ENCODE peak calls at places on chromosomes 6 and 20, in ten cellular contexts. One of them, this sample, is unnamed.
A peak's percentile ranks its signal among the peaks of the same experiment; 100 is the strongest.

GRCh38 chr20:57801046-57801445 is 91.2 kb upstream of the PMEPA1 start:
- DNase-seq in GM23248: no peak
- DNase-seq in colonic mucosa: no peak
- DNase-seq in mammary epithelial cell: no peak
- DNase-seq in cardiac muscle cell: no peak
- DNase-seq in heart right ventricle: no peak
- DNase-seq in right cardiac atrium: no peak
- DNase-seq in DND-41: peak; percentile 45
- DNase-seq in testis: no peak
- DNase-seq in breast epithelium: no peak
- DNase-seq in this sample: no peak

GRCh38 chr6:10409766-10410209 is 5.1 kb downstream of the TFAP2A start:
- DNase-seq in GM23248: no peak
- DNase-seq in colonic mucosa: no peak
- DNase-seq in mammary epithelial cell: peak; percentile 33
- DNase-seq in cardiac muscle cell: no peak
- DNase-seq in heart right ventricle: no peak
- DNase-seq in right cardiac atrium: no peak
- DNase-seq in DND-41: no peak
- DNase-seq in testis: no peak
- DNase-seq in breast epithelium: no peak
- DNase-seq in this sample: no peak

GRCh38 chr6:124968401-124968800 is 6.2 kb downstream of the RNF217 start:
- DNase-seq in GM23248: no peak
- DNase-seq in colonic mucosa: no peak
- DNase-seq in mammary epithelial cell: no peak
- DNase-seq in cardiac muscle cell: peak; percentile 19
- DNase-seq in heart right ventricle: no peak
- DNase-seq in right cardiac atrium: no peak
- DNase-seq in DND-41: no peak
- DNase-seq in testis: no peak
- DNase-seq in breast epithelium: no peak
- DNase-seq in this sample: no peak

GRCh38 chr6:168158280-168158979 is 79.4 kb upstream of the FRMD1 start:
- DNase-seq in GM23248: peak; percentile 68
- DNase-seq in colonic mucosa: peak; percentile 46
- DNase-seq in mammary epithelial cell: no peak
- DNase-seq in cardiac muscle cell: no peak
- DNase-seq in heart right ventricle: no peak
- DNase-seq in right cardiac atrium: no peak
- DNase-seq in DND-41: no peak
- DNase-seq in testis: no peak
- DNase-seq in breast epithelium: peak; percentile 50
- DNase-seq in this sample: no peak

GRCh38 chr20:62066983-62067433 is 1.3 kb upstream of the TAF4 start:
- DNase-seq in GM23248: peak; percentile 45
- DNase-seq in colonic mucosa: peak; percentile 79
- DNase-seq in mammary epithelial cell: no peak
- DNase-seq in cardiac muscle cell: peak; percentile 27
- DNase-seq in heart right ventricle: peak; percentile 17
- DNase-seq in right cardiac atrium: no peak
- DNase-seq in DND-41: no peak
- DNase-seq in testis: peak; percentile 66
- DNase-seq in breast epithelium: no peak
- DNase-seq in this sample: no peak

GRCh38 chr6:33665957-33666356 is 44.8 kb downstream of the ITPR3 start:
- DNase-seq in GM23248: no peak
- DNase-seq in colonic mucosa: no peak
- DNase-seq in mammary epithelial cell: no peak
- DNase-seq in cardiac muscle cell: no peak
- DNase-seq in heart right ventricle: no peak
- DNase-seq in right cardiac atrium: peak; percentile 18
- DNase-seq in DND-41: no peak
- DNase-seq in testis: no peak
- DNase-seq in breast epithelium: no peak
- DNase-seq in this sample: no peak

GRCh38 chr20:4064118-4064962 is 49.0 kb upstream of the RNF24 start:
- DNase-seq in GM23248: peak; percentile 96
- DNase-seq in colonic mucosa: peak; percentile 92
- DNase-seq in mammary epithelial cell: peak; percentile 79
- DNase-seq in cardiac muscle cell: peak; percentile 49
- DNase-seq in heart right ventricle: peak; percentile 94
- DNase-seq in right cardiac atrium: peak; percentile 97
- DNase-seq in DND-41: no peak
- DNase-seq in testis: peak; percentile 89
- DNase-seq in breast epithelium: peak; percentile 83
- DNase-seq in this sample: no peak

GRCh38 chr6:23180504-23181293 is 611.3 kb downstream of the HDGFL1 start:
- DNase-seq in GM23248: peak; percentile 57
- DNase-seq in colonic mucosa: peak; percentile 20
- DNase-seq in mammary epithelial cell: no peak
- DNase-seq in cardiac muscle cell: peak; percentile 48
- DNase-seq in heart right ventricle: peak; percentile 82
- DNase-seq in right cardiac atrium: peak; percentile 79
- DNase-seq in DND-41: no peak
- DNase-seq in testis: peak; percentile 78
- DNase-seq in breast epithelium: no peak
- DNase-seq in this sample: no peak

GRCh38 chr20:36802326-36803223 is 29.0 kb upstream of the DSN1 start:
- DNase-seq in GM23248: peak; percentile 58
- DNase-seq in colonic mucosa: no peak
- DNase-seq in mammary epithelial cell: peak; percentile 13
- DNase-seq in cardiac muscle cell: no peak
- DNase-seq in heart right ventricle: no peak
- DNase-seq in right cardiac atrium: no peak
- DNase-seq in DND-41: no peak
- DNase-seq in testis: no peak
- DNase-seq in breast epithelium: no peak
- DNase-seq in this sample: no peak

GRCh38 chr6:18209539-18210197 is 54.4 kb downstream of the KDM1B start:
- DNase-seq in GM23248: no peak
- DNase-seq in colonic mucosa: no peak
- DNase-seq in mammary epithelial cell: no peak
- DNase-seq in cardiac muscle cell: peak; percentile 49
- DNase-seq in heart right ventricle: no peak
- DNase-seq in right cardiac atrium: no peak
- DNase-seq in DND-41: no peak
- DNase-seq in testis: no peak
- DNase-seq in breast epithelium: no peak
- DNase-seq in this sample: no peak

GRCh38 chr6:142940487-142940886 is 4.5 kb downstream of the HIVEP2 start:
- DNase-seq in GM23248: peak; percentile 74
- DNase-seq in colonic mucosa: no peak
- DNase-seq in mammary epithelial cell: no peak
- DNase-seq in cardiac muscle cell: no peak
- DNase-seq in heart right ventricle: no peak
- DNase-seq in right cardiac atrium: no peak
- DNase-seq in DND-41: no peak
- DNase-seq in testis: no peak
- DNase-seq in breast epithelium: no peak
- DNase-seq in this sample: no peak

GRCh38 chr6:81834141-81834621 is 81.7 kb upstream of the TENT5A start:
- DNase-seq in GM23248: peak; percentile 77
- DNase-seq in colonic mucosa: peak; percentile 60
- DNase-seq in mammary epithelial cell: no peak
- DNase-seq in cardiac muscle cell: no peak
- DNase-seq in heart right ventricle: peak; percentile 69
- DNase-seq in right cardiac atrium: peak; percentile 81
- DNase-seq in DND-41: no peak
- DNase-seq in testis: no peak
- DNase-seq in breast epithelium: no peak
- DNase-seq in this sample: no peak

GRCh38 chr6:110596354-110596753 is 119.9 kb upstream of the SLC22A16 start:
- DNase-seq in GM23248: no peak
- DNase-seq in colonic mucosa: no peak
- DNase-seq in mammary epithelial cell: no peak
- DNase-seq in cardiac muscle cell: no peak
- DNase-seq in heart right ventricle: no peak
- DNase-seq in right cardiac atrium: no peak
- DNase-seq in DND-41: no peak
- DNase-seq in testis: no peak
- DNase-seq in breast epithelium: no peak
- DNase-seq in this sample: no peak

GRCh38 chr6:126786262-126786661 is 332.2 kb upstream of the RSPO3 start:
- DNase-seq in GM23248: peak; percentile 53
- DNase-seq in colonic mucosa: no peak
- DNase-seq in mammary epithelial cell: no peak
- DNase-seq in cardiac muscle cell: no peak
- DNase-seq in heart right ventricle: no peak
- DNase-seq in right cardiac atrium: no peak
- DNase-seq in DND-41: no peak
- DNase-seq in testis: no peak
- DNase-seq in breast epithelium: no peak
- DNase-seq in this sample: no peak

GRCh38 chr20:25296094-25297093 is 48.5 kb downstream of the PYGB start:
- DNase-seq in GM23248: peak; percentile 71
- DNase-seq in colonic mucosa: no peak
- DNase-seq in mammary epithelial cell: no peak
- DNase-seq in cardiac muscle cell: peak; percentile 40
- DNase-seq in heart right ventricle: no peak
- DNase-seq in right cardiac atrium: peak; percentile 72
- DNase-seq in DND-41: peak; percentile 60
- DNase-seq in testis: peak; percentile 40
- DNase-seq in breast epithelium: no peak
- DNase-seq in this sample: no peak

GRCh38 chr6:35139924-35140524 is 1.1 kb downstream of the TCP11 start:
- DNase-seq in GM23248: peak; percentile 74
- DNase-seq in colonic mucosa: peak; percentile 47
- DNase-seq in mammary epithelial cell: peak; percentile 36
- DNase-seq in cardiac muscle cell: peak; percentile 73
- DNase-seq in heart right ventricle: peak; percentile 55
- DNase-seq in right cardiac atrium: no peak
- DNase-seq in DND-41: peak; percentile 63
- DNase-seq in testis: peak; percentile 51
- DNase-seq in breast epithelium: no peak
- DNase-seq in this sample: no peak

GRCh38 chr6:115356371-115356770 is 704.3 kb downstream of the FRK start:
- DNase-seq in GM23248: no peak
- DNase-seq in colonic mucosa: no peak
- DNase-seq in mammary epithelial cell: no peak
- DNase-seq in cardiac muscle cell: no peak
- DNase-seq in heart right ventricle: no peak
- DNase-seq in right cardiac atrium: no peak
- DNase-seq in DND-41: no peak
- DNase-seq in testis: no peak
- DNase-seq in breast epithelium: no peak
- DNase-seq in this sample: no peak

GRCh38 chr20:17972121-17972520 is 3.3 kb downstream of the MGME1 start:
- DNase-seq in GM23248: no peak
- DNase-seq in colonic mucosa: no peak
- DNase-seq in mammary epithelial cell: no peak
- DNase-seq in cardiac muscle cell: no peak
- DNase-seq in heart right ventricle: no peak
- DNase-seq in right cardiac atrium: no peak
- DNase-seq in DND-41: no peak
- DNase-seq in testis: no peak
- DNase-seq in breast epithelium: no peak
- DNase-seq in this sample: no peak
- H3K27ac ChIP-seq in GM23248: peak overlapping the region; percentile 98
- H3K27ac ChIP-seq in colonic mucosa: no peak overlapping the region
- H3K27ac ChIP-seq in mammary epithelial cell: peak overlapping the region; percentile 98
- H3K27ac ChIP-seq in cardiac muscle cell: peak overlapping the region; percentile 99
- H3K27ac ChIP-seq in heart right ventricle: no peak overlapping the region
- H3K27ac ChIP-seq in right cardiac atrium: no peak overlapping the region
- H3K27ac ChIP-seq in DND-41: peak overlapping the region; percentile 98
- H3K27ac ChIP-seq in testis: no peak overlapping the region
- H3K27ac ChIP-seq in breast epithelium: no peak overlapping the region
- H3K27ac ChIP-seq in this sample: peak overlapping the region; percentile 95

GRCh38 chr6:122780114-122780513 is 598 bp downstream of the FABP7 start:
- DNase-seq in GM23248: no peak
- DNase-seq in colonic mucosa: no peak
- DNase-seq in mammary epithelial cell: no peak
- DNase-seq in cardiac muscle cell: peak; percentile 23
- DNase-seq in heart right ventricle: no peak
- DNase-seq in right cardiac atrium: no peak
- DNase-seq in DND-41: no peak
- DNase-seq in testis: no peak
- DNase-seq in breast epithelium: no peak
- DNase-seq in this sample: no peak

GRCh38 chr6:122778334-122778733 is 1.2 kb upstream of the FABP7 start:
- DNase-seq in GM23248: no peak
- DNase-seq in colonic mucosa: no peak
- DNase-seq in mammary epithelial cell: no peak
- DNase-seq in cardiac muscle cell: no peak
- DNase-seq in heart right ventricle: no peak
- DNase-seq in right cardiac atrium: no peak
- DNase-seq in DND-41: no peak
- DNase-seq in testis: no peak
- DNase-seq in breast epithelium: no peak
- DNase-seq in this sample: no peak

GRCh38 chr6:122778961-122779671 is 400 bp upstream of the FABP7 start:
- DNase-seq in GM23248: no peak
- DNase-seq in colonic mucosa: no peak
- DNase-seq in mammary epithelial cell: no peak
- DNase-seq in cardiac muscle cell: peak; percentile 67
- DNase-seq in heart right ventricle: no peak
- DNase-seq in right cardiac atrium: no peak
- DNase-seq in DND-41: no peak
- DNase-seq in testis: no peak
- DNase-seq in breast epithelium: no peak
- DNase-seq in this sample: no peak

GRCh38 chr6:122781716-122782115 is 2.2 kb downstream of the FABP7 start:
- DNase-seq in GM23248: no peak
- DNase-seq in colonic mucosa: no peak
- DNase-seq in mammary epithelial cell: no peak
- DNase-seq in cardiac muscle cell: no peak
- DNase-seq in heart right ventricle: no peak
- DNase-seq in right cardiac atrium: no peak
- DNase-seq in DND-41: no peak
- DNase-seq in testis: no peak
- DNase-seq in breast epithelium: no peak
- DNase-seq in this sample: no peak

GRCh38 chr6:122779672-122780066 is at the start of gene FABP7:
- DNase-seq in GM23248: no peak
- DNase-seq in colonic mucosa: no peak
- DNase-seq in mammary epithelial cell: no peak
- DNase-seq in cardiac muscle cell: peak; percentile 3
- DNase-seq in heart right ventricle: no peak
- DNase-seq in right cardiac atrium: no peak
- DNase-seq in DND-41: no peak
- DNase-seq in testis: no peak
- DNase-seq in breast epithelium: no peak
- DNase-seq in this sample: no peak
- H3K27ac ChIP-seq in GM23248: no peak within 1 kb of the TSS
- H3K27ac ChIP-seq in colonic mucosa: no peak within 1 kb of the TSS
- H3K27ac ChIP-seq in mammary epithelial cell: no peak within 1 kb of the TSS
- H3K27ac ChIP-seq in cardiac muscle cell: no peak within 1 kb of the TSS
- H3K27ac ChIP-seq in heart right ventricle: no peak within 1 kb of the TSS
- H3K27ac ChIP-seq in right cardiac atrium: no peak within 1 kb of the TSS
- H3K27ac ChIP-seq in DND-41: no peak within 1 kb of the TSS
- H3K27ac ChIP-seq in testis: no peak within 1 kb of the TSS
- H3K27ac ChIP-seq in breast epithelium: peak within 1 kb of the TSS; percentile 30
- H3K27ac ChIP-seq in this sample: no peak within 1 kb of the TSS

GRCh38 chr6:139588076-139588639 is 213.7 kb upstream of the CITED2 start:
- DNase-seq in GM23248: peak; percentile 33
- DNase-seq in colonic mucosa: peak; percentile 86
- DNase-seq in mammary epithelial cell: peak; percentile 43
- DNase-seq in cardiac muscle cell: peak; percentile 65
- DNase-seq in heart right ventricle: peak; percentile 14
- DNase-seq in right cardiac atrium: no peak
- DNase-seq in DND-41: no peak
- DNase-seq in testis: peak; percentile 82
- DNase-seq in breast epithelium: no peak
- DNase-seq in this sample: no peak
- H3K27ac ChIP-seq in GM23248: peak overlapping the region; percentile 67
- H3K27ac ChIP-seq in colonic mucosa: peak overlapping the region; percentile 73
- H3K27ac ChIP-seq in mammary epithelial cell: no peak overlapping the region
- H3K27ac ChIP-seq in cardiac muscle cell: peak overlapping the region; percentile 82
- H3K27ac ChIP-seq in heart right ventricle: no peak overlapping the region
- H3K27ac ChIP-seq in right cardiac atrium: no peak overlapping the region
- H3K27ac ChIP-seq in DND-41: no peak overlapping the region
- H3K27ac ChIP-seq in testis: peak overlapping the region; percentile 53
- H3K27ac ChIP-seq in breast epithelium: peak overlapping the region; percentile 62
- H3K27ac ChIP-seq in this sample: peak overlapping the region; percentile 0

GRCh38 chr6:44004136-44004535 is 123.1 kb downstream of the MRPL14 start:
- DNase-seq in GM23248: no peak
- DNase-seq in colonic mucosa: no peak
- DNase-seq in mammary epithelial cell: no peak
- DNase-seq in cardiac muscle cell: no peak
- DNase-seq in heart right ventricle: no peak
- DNase-seq in right cardiac atrium: no peak
- DNase-seq in DND-41: no peak
- DNase-seq in testis: no peak
- DNase-seq in breast epithelium: no peak
- DNase-seq in this sample: no peak
- H3K27ac ChIP-seq in GM23248: no peak overlapping the region
- H3K27ac ChIP-seq in colonic mucosa: no peak overlapping the region
- H3K27ac ChIP-seq in mammary epithelial cell: no peak overlapping the region
- H3K27ac ChIP-seq in cardiac muscle cell: peak overlapping the region; percentile 84
- H3K27ac ChIP-seq in heart right ventricle: peak overlapping the region; percentile 74
- H3K27ac ChIP-seq in right cardiac atrium: peak overlapping the region; percentile 91
- H3K27ac ChIP-seq in DND-41: no peak overlapping the region
- H3K27ac ChIP-seq in testis: no peak overlapping the region
- H3K27ac ChIP-seq in breast epithelium: no peak overlapping the region
- H3K27ac ChIP-seq in this sample: no peak overlapping the region

This sample was measured in epithelial cell of prostate.